ENCODE peak calls at places on chromosomes 2 and 18, in eight cellular contexts. One of them, this sample, is unnamed.

GRCh38 chr18:79441261-79441819 is 45.6 kb downstream of the NFATC1 start:
- DNase-seq in skeletal muscle cell: no peak
- DNase-seq in KBM-7: no peak
- DNase-seq in occipital lobe: no peak
- DNase-seq in ACHN: no peak
- DNase-seq in head of caudate nucleus: no peak
- DNase-seq in activated CD8-positive, alpha-beta memory T cell treated with anti-CD3 and anti-CD28 coated beads for 48 hours: no peak
- DNase-seq in neural progenitor cell: no peak
- DNase-seq in this sample: no peak

GRCh38 chr2:83386559-83386958 is 1072.5 kb downstream of the SUCLG1 start:
- DNase-seq in occipital lobe: no peak
- DNase-seq in neural progenitor cell: no peak
- DNase-seq in KBM-7: no peak
- DNase-seq in ACHN: no peak
- DNase-seq in activated CD8-positive, alpha-beta memory T cell treated with anti-CD3 and anti-CD28 coated beads for 48 hours: no peak
- DNase-seq in head of caudate nucleus: no peak
- DNase-seq in skeletal muscle cell: no peak
- DNase-seq in this sample: no peak

GRCh38 chr18:45851196-45851925 is 25.9 kb downstream of the SIGLEC15 start:
- DNase-seq in KBM-7: no peak
- DNase-seq in activated CD8-positive, alpha-beta memory T cell treated with anti-CD3 and anti-CD28 coated beads for 48 hours: no peak
- DNase-seq in neural progenitor cell: no peak
- DNase-seq in head of caudate nucleus: no peak
- DNase-seq in ACHN: no peak
- DNase-seq in skeletal muscle cell: no peak
- DNase-seq in occipital lobe: no peak
- DNase-seq in this sample: no peak

GRCh38 chr2:8586397-8587051 is 95.3 kb upstream of the ID2 start:
- DNase-seq in head of caudate nucleus: no peak
- DNase-seq in ACHN: no peak
- DNase-seq in occipital lobe: no peak
- DNase-seq in skeletal muscle cell: no peak
- DNase-seq in activated CD8-positive, alpha-beta memory T cell treated with anti-CD3 and anti-CD28 coated beads for 48 hours: no peak
- DNase-seq in neural progenitor cell: no peak
- DNase-seq in KBM-7: no peak
- DNase-seq in this sample: no peak

GRCh38 chr2:241570961-241571581 is 12.5 kb downstream of the BOK start:
- DNase-seq in occipital lobe: no peak
- DNase-seq in head of caudate nucleus: no peak
- DNase-seq in skeletal muscle cell: no peak
- DNase-seq in activated CD8-positive, alpha-beta memory T cell treated with anti-CD3 and anti-CD28 coated beads for 48 hours: no peak
- DNase-seq in ACHN: no peak
- DNase-seq in KBM-7: no peak
- DNase-seq in neural progenitor cell: no peak
- DNase-seq in this sample: no peak

GRCh38 chr2:120820263-120820884 is 84.7 kb downstream of the GLI2 start:
- DNase-seq in ACHN: no peak
- DNase-seq in neural progenitor cell: peak; percentile 73
- DNase-seq in activated CD8-positive, alpha-beta memory T cell treated with anti-CD3 and anti-CD28 coated beads for 48 hours: no peak
- DNase-seq in occipital lobe: no peak
- DNase-seq in KBM-7: no peak
- DNase-seq in head of caudate nucleus: no peak
- DNase-seq in skeletal muscle cell: peak; percentile 66
- DNase-seq in this sample: no peak

GRCh38 chr2:181850914-181851560 is 40.5 kb upstream of the ITPRID2 start:
- DNase-seq in neural progenitor cell: no peak
- DNase-seq in ACHN: no peak
- DNase-seq in activated CD8-positive, alpha-beta memory T cell treated with anti-CD3 and anti-CD28 coated beads for 48 hours: no peak
- DNase-seq in skeletal muscle cell: no peak
- DNase-seq in head of caudate nucleus: no peak
- DNase-seq in occipital lobe: no peak
- DNase-seq in KBM-7: peak; percentile 15
- DNase-seq in this sample: no peak

GRCh38 chr18:8813621-8814020 is 108.3 kb downstream of the MTCL1 start:
- DNase-seq in occipital lobe: no peak
- DNase-seq in KBM-7: no peak
- DNase-seq in activated CD8-positive, alpha-beta memory T cell treated with anti-CD3 and anti-CD28 coated beads for 48 hours: no peak
- DNase-seq in neural progenitor cell: no peak
- DNase-seq in skeletal muscle cell: peak; percentile 74
- DNase-seq in head of caudate nucleus: no peak
- DNase-seq in ACHN: no peak
- DNase-seq in this sample: no peak

GRCh38 chr2:28691774-28692281 is 59.8 kb upstream of the PPP1CB start:
- DNase-seq in activated CD8-positive, alpha-beta memory T cell treated with anti-CD3 and anti-CD28 coated beads for 48 hours: no peak
- DNase-seq in skeletal muscle cell: peak; percentile 70
- DNase-seq in neural progenitor cell: peak; percentile 75
- DNase-seq in KBM-7: no peak
- DNase-seq in head of caudate nucleus: no peak
- DNase-seq in ACHN: peak; percentile 84
- DNase-seq in occipital lobe: no peak
- DNase-seq in this sample: no peak

GRCh38 chr18:56632070-56633022 is 6.0 kb downstream of the TXNL1 start:
- DNase-seq in neural progenitor cell: no peak
- DNase-seq in skeletal muscle cell: no peak
- DNase-seq in KBM-7: no peak
- DNase-seq in occipital lobe: no peak
- DNase-seq in activated CD8-positive, alpha-beta memory T cell treated with anti-CD3 and anti-CD28 coated beads for 48 hours: no peak
- DNase-seq in ACHN: no peak
- DNase-seq in head of caudate nucleus: no peak
- DNase-seq in this sample: no peak

GRCh38 chr2:240567872-240568677 is at the start of gene RNPEPL1:
- DNase-seq in head of caudate nucleus: peak; percentile 35
- DNase-seq in neural progenitor cell: peak; percentile 76
- DNase-seq in ACHN: peak; percentile 58
- DNase-seq in activated CD8-positive, alpha-beta memory T cell treated with anti-CD3 and anti-CD28 coated beads for 48 hours: no peak
- DNase-seq in skeletal muscle cell: no peak
- DNase-seq in occipital lobe: no peak
- DNase-seq in KBM-7: peak; percentile 52
- DNase-seq in this sample: no peak

GRCh38 chr18:22710628-22711380 is 222.3 kb upstream of the RBBP8 start:
- DNase-seq in ACHN: peak; percentile 65
- DNase-seq in skeletal muscle cell: peak; percentile 42
- DNase-seq in head of caudate nucleus: no peak
- DNase-seq in activated CD8-positive, alpha-beta memory T cell treated with anti-CD3 and anti-CD28 coated beads for 48 hours: no peak
- DNase-seq in neural progenitor cell: peak; percentile 25
- DNase-seq in KBM-7: no peak
- DNase-seq in occipital lobe: no peak
- DNase-seq in this sample: peak; percentile 56

GRCh38 chr2:236693531-236693930 is 123.9 kb downstream of the ACKR3 start:
- DNase-seq in activated CD8-positive, alpha-beta memory T cell treated with anti-CD3 and anti-CD28 coated beads for 48 hours: no peak
- DNase-seq in occipital lobe: no peak
- DNase-seq in KBM-7: no peak
- DNase-seq in ACHN: no peak
- DNase-seq in neural progenitor cell: peak; percentile 45
- DNase-seq in skeletal muscle cell: no peak
- DNase-seq in head of caudate nucleus: no peak
- DNase-seq in this sample: no peak

GRCh38 chr2:120494446-120494845 is 148.5 kb downstream of the INHBB start:
- DNase-seq in KBM-7: no peak
- DNase-seq in neural progenitor cell: no peak
- DNase-seq in activated CD8-positive, alpha-beta memory T cell treated with anti-CD3 and anti-CD28 coated beads for 48 hours: no peak
- DNase-seq in ACHN: no peak
- DNase-seq in occipital lobe: no peak
- DNase-seq in head of caudate nucleus: no peak
- DNase-seq in skeletal muscle cell: no peak
- DNase-seq in this sample: no peak

GRCh38 chr18:29164020-29164706 is 987.2 kb upstream of the CDH2 start:
- DNase-seq in activated CD8-positive, alpha-beta memory T cell treated with anti-CD3 and anti-CD28 coated beads for 48 hours: no peak
- DNase-seq in ACHN: peak; percentile 91
- DNase-seq in neural progenitor cell: no peak
- DNase-seq in skeletal muscle cell: peak; percentile 80
- DNase-seq in head of caudate nucleus: no peak
- DNase-seq in KBM-7: no peak
- DNase-seq in occipital lobe: no peak
- DNase-seq in this sample: peak; percentile 94